ENCODE peak calls at places on chromosome 6, in ten cellular contexts. H is NCI-H748 treated with DMSO at 0.1 percent for 48 hours; A is mucosa of gallbladder; D is A172; J is NCI-H2227 treated with DMSO at 0.1 percent for 48 hours; E is activated T-helper 1 cell treated with anti-CD3 and anti-CD28 coated beads, Interleukin-12 subunit alpha, Interleukin-12 subunit beta, Interleukin-2, Interleukin-4 antibody, amounts not matched to agents 30 ng/mL and 10 ng/mL and 1 ng/mL, durations not matched to agents 14 hours and 24 hours and 36 hours; T is ACHN; Z is nephron progenitor cell; I is NCI-H2029 treated with DMSO at 0.1 percent for 48 hours; N is EH. X is an unnamed sample.

GRCh38 chr6:148055410-148055809 is 287.2 kb upstream of the SASH1 start:
- DNase-seq in H (no peak), A (no peak), D (no peak), J (no peak), E (no peak), T (no peak), Z (no peak), I (no peak), N (no peak), X (no peak)

GRCh38 chr6:20693466-20694063 is 159.3 kb downstream of the CDKAL1 start:
- DNase-seq in H (no peak), A (no peak), D (no peak), J (no peak), E (no peak), T (no peak), Z (no peak), I (no peak), N (peak), X (no peak)

GRCh38 chr6:119544325-119545150 is 195.0 kb upstream of the MAN1A1 start:
- DNase-seq in H (no peak), A (no peak), D (no peak), J (no peak), E (no peak), T (no peak), Z (no peak), I (no peak), N (no peak), X (no peak)

GRCh38 chr6:142833054-142833453 is 111.9 kb downstream of the HIVEP2 start:
- DNase-seq in H (no peak), A (no peak), D (peak), J (no peak), E (no peak), T (peak), Z (no peak), I (no peak), N (peak), X (no peak)

GRCh38 chr6:80725156-80725930 is 618.9 kb downstream of the BCKDHB start:
- DNase-seq in H (no peak), A (no peak), D (no peak), J (no peak), E (no peak), T (no peak), Z (no peak), I (no peak), N (peak), X (no peak)

GRCh38 chr6:168137024-168137423 is 58.0 kb upstream of the FRMD1 start:
- DNase-seq in H (no peak), A (no peak), D (no peak), J (no peak), E (no peak), T (no peak), Z (no peak), I (no peak), N (no peak), X (no peak)

GRCh38 chr6:162063666-162064065 is 663.9 kb downstream of the PRKN start:
- DNase-seq in H (no peak), A (no peak), D (no peak), J (no peak), E (no peak), T (no peak), Z (no peak), I (no peak), N (no peak), X (no peak)

GRCh38 chr6:37665309-37665708 is 32.4 kb downstream of the MDGA1 start:
- DNase-seq in H (no peak), A (no peak), D (no peak), J (peak), E (no peak), T (no peak), Z (no peak), I (peak), N (no peak), X (no peak)

GRCh38 chr6:7725412-7725811 is 487 bp upstream of the BMP6 start:
- DNase-seq in H (no peak), A (no peak), D (no peak), J (no peak), E (no peak), T (no peak), Z (no peak), I (no peak), N (no peak), X (no peak)

GRCh38 chr6:167267896-167268528 is 23.1 kb upstream of the UNC93A start:
- DNase-seq in H (no peak), A (no peak), D (no peak), J (no peak), E (no peak), T (no peak), Z (no peak), I (no peak), N (no peak), X (no peak)

GRCh38 chr6:21738180-21739094 is 144.9 kb downstream of the SOX4 start:
- DNase-seq in H (peak), A (peak), D (no peak), J (no peak), E (no peak), T (no peak), Z (no peak), I (peak), N (peak), X (no peak)

GRCh38 chr6:111417181-111417585 is 65.8 kb downstream of the REV3L start:
- DNase-seq in H (no peak), A (peak), D (no peak), J (no peak), E (no peak), T (no peak), Z (no peak), I (peak), N (peak), X (no peak)

GRCh38 chr6:95143408-95144180 is 433.7 kb upstream of the MANEA start:
- DNase-seq in H (no peak), A (no peak), D (no peak), J (no peak), E (no peak), T (no peak), Z (no peak), I (no peak), N (no peak), X (no peak)

GRCh38 chr6:153162172-153162571 is 31.1 kb upstream of the RGS17 start:
- DNase-seq in H (no peak), A (no peak), D (no peak), J (no peak), E (no peak), T (no peak), Z (no peak), I (no peak), N (no peak), X (no peak)

GRCh38 chr6:24307881-24308280 is 50.0 kb downstream of the DCDC2 start:
- DNase-seq in H (no peak), A (no peak), D (no peak), J (no peak), E (no peak), T (peak), Z (no peak), I (no peak), N (no peak), X (no peak)

GRCh38 chr6:38142178-38142902 is 322.8 kb downstream of the ZFAND3 start:
- DNase-seq in H (no peak), A (no peak), D (no peak), J (no peak), E (no peak), T (no peak), Z (no peak), I (no peak), N (no peak), X (no peak)

GRCh38 chr6:123569575-123569974 is 67.2 kb downstream of the TRDN start:
- DNase-seq in H (no peak), A (no peak), D (no peak), J (no peak), E (no peak), T (no peak), Z (no peak), I (peak), N (no peak), X (no peak)

GRCh38 chr6:136034422-136034821 is 182.9 kb downstream of the PDE7B start:
- DNase-seq in H (no peak), A (no peak), D (no peak), J (no peak), E (no peak), T (no peak), Z (no peak), I (no peak), N (no peak), X (no peak)

GRCh38 chr6:166938150-166938549 is 18.2 kb downstream of the RNASET2 start:
- DNase-seq in H (no peak), A (no peak), D (no peak), J (no peak), E (no peak), T (no peak), Z (no peak), I (no peak), N (no peak), X (no peak)

GRCh38 chr6:163814494-163815364 is 400.2 kb downstream of the QKI start:
- DNase-seq in H (no peak), A (no peak), D (peak), J (no peak), E (no peak), T (peak), Z (no peak), I (no peak), N (peak), X (no peak)

GRCh38 chr6:1869766-1870165 is 260.1 kb downstream of the FOXC1 start:
- DNase-seq in H (no peak), A (no peak), D (no peak), J (no peak), E (no peak), T (no peak), Z (no peak), I (no peak), N (no peak), X (no peak)

GRCh38 chr6:44661221-44661609 is 273.7 kb downstream of the CDC5L start:
- DNase-seq in H (no peak), A (no peak), D (peak), J (no peak), E (no peak), T (no peak), Z (no peak), I (no peak), N (peak), X (peak)

GRCh38 chr6:119224095-119224701 is 125.4 kb downstream of the MAN1A1 start:
- DNase-seq in H (no peak), A (no peak), D (no peak), J (no peak), E (no peak), T (no peak), Z (no peak), I (peak), N (no peak), X (no peak)

GRCh38 chr6:135887069-135887468 is 35.6 kb downstream of the PDE7B start:
- DNase-seq in H (peak), A (no peak), D (no peak), J (no peak), E (no peak), T (no peak), Z (no peak), I (no peak), N (no peak), X (no peak)

GRCh38 chr6:14231546-14232280 is 114.1 kb downstream of the CD83 start:
- DNase-seq in H (no peak), A (peak), D (no peak), J (no peak), E (no peak), T (no peak), Z (no peak), I (no peak), N (peak), X (no peak)

GRCh38 chr6:25635886-25636317 is 16.1 kb upstream of the SCGN start:
- DNase-seq in H (peak), A (no peak), D (no peak), J (no peak), E (no peak), T (no peak), Z (no peak), I (no peak), N (no peak), X (peak)

GRCh38 chr6:88763160-88763559 is 200.3 kb downstream of the RNGTT start:
- DNase-seq in H (no peak), A (no peak), D (no peak), J (no peak), E (no peak), T (no peak), Z (no peak), I (no peak), N (peak), X (no peak)

GRCh38 chr6:52176550-52176949 is 9.6 kb upstream of the IL17A start:
- DNase-seq in H (no peak), A (no peak), D (no peak), J (peak), E (no peak), T (no peak), Z (no peak), I (peak), N (no peak), X (peak)

GRCh38 chr6:31702421-31702818 is 704 bp downstream of the ABHD16A start:
- DNase-seq in H (peak), A (no peak), D (no peak), J (no peak), E (peak), T (no peak), Z (no peak), I (peak), N (no peak), X (no peak)

GRCh38 chr6:157376241-157376640 is 4.7 kb upstream of the ZDHHC14 start:
- DNase-seq in H (no peak), A (no peak), D (no peak), J (no peak), E (no peak), T (no peak), Z (no peak), I (no peak), N (no peak), X (no peak)

GRCh38 chr6:71488186-71488585 is 199.6 kb downstream of the OGFRL1 start:
- DNase-seq in H (no peak), A (no peak), D (no peak), J (no peak), E (no peak), T (no peak), Z (no peak), I (no peak), N (no peak), X (no peak)

GRCh38 chr6:16776394-16777017 is 15.2 kb upstream of the ATXN1 start:
- DNase-seq in H (no peak), A (no peak), D (no peak), J (no peak), E (no peak), T (no peak), Z (no peak), I (no peak), N (peak), X (no peak)

GRCh38 chr6:132750455-132751248 is 7.1 kb downstream of the VNN2 start:
- DNase-seq in H (no peak), A (peak), D (no peak), J (no peak), E (no peak), T (no peak), Z (no peak), I (no peak), N (no peak), X (peak)

GRCh38 chr6:97501875-97502274 is 218.9 kb upstream of the MMS22L start:
- DNase-seq in H (peak), A (no peak), D (peak), J (no peak), E (no peak), T (no peak), Z (no peak), I (no peak), N (no peak), X (no peak)

GRCh38 chr6:122025104-122025503 is 374.3 kb upstream of the HSF2 start:
- DNase-seq in H (no peak), A (no peak), D (no peak), J (no peak), E (no peak), T (no peak), Z (no peak), I (no peak), N (no peak), X (no peak)

GRCh38 chr6:157651731-157652490 is 171.1 kb upstream of the SNX9 start:
- DNase-seq in H (no peak), A (no peak), D (no peak), J (no peak), E (no peak), T (no peak), Z (no peak), I (no peak), N (no peak), X (no peak)

GRCh38 chr6:36897629-36898028 is 11.9 kb downstream of the C6orf89 start:
- DNase-seq in H (no peak), A (no peak), D (no peak), J (no peak), E (no peak), T (peak), Z (no peak), I (no peak), N (no peak), X (no peak)

GRCh38 chr6:162907876-162908481 is 180.2 kb downstream of the PACRG start:
- DNase-seq in H (peak), A (no peak), D (no peak), J (no peak), E (no peak), T (peak), Z (no peak), I (peak), N (peak), X (no peak)

GRCh38 chr6:7640607-7641577 is 50.9 kb downstream of the SNRNP48 start:
- DNase-seq in H (no peak), A (peak), D (peak), J (no peak), E (no peak), T (peak), Z (no peak), I (no peak), N (peak), X (peak)